ENCODE peak calls at places on chromosomes 7 and 10, in nine cellular contexts. N is WTC11; H is kidney glomerular epithelial cell; M is amniotic epithelial cell; A is HL-60; F is activated CD4-positive, alpha-beta T cell treated with anti-CD3 and anti-CD28 coated beads, Interleukin-2, amount 50 U/mL, for 24 hours; U is right cardiac atrium; K is fibroblast of pulmonary artery; G is HEK293T. I is an unnamed sample.

GRCh38 chr10:70074147-70074546 is 21.5 kb downstream of the MACROH2A2 start:
- DNase-seq in N (no peak), H (no peak), M (no peak), A (no peak), F (no peak), U (no peak), K (no peak), G (no peak), I (no peak)

GRCh38 chr10:94129393-94130130 is 135.8 kb downstream of the PLCE1 start:
- DNase-seq in N (no peak), H (peak), M (peak), A (no peak), F (no peak), U (peak), K (peak), G (no peak), I (peak)

GRCh38 chr10:103968441-103969391 is 1.8 kb downstream of the SLK start:
- DNase-seq in N (no peak), H (no peak), M (no peak), A (no peak), F (no peak), U (peak), K (peak), G (no peak), I (peak)

GRCh38 chr7:70698219-70698832 is 433.6 kb upstream of the GALNT17 start:
- DNase-seq in N (no peak), H (peak), M (peak), A (no peak), F (no peak), U (no peak), K (peak), G (peak), I (peak)

GRCh38 chr7:33129806-33130153 is 416 bp downstream of the BBS9 start:
- DNase-seq in N (no peak), H (no peak), M (no peak), A (no peak), F (no peak), U (no peak), K (no peak), G (no peak), I (no peak)

GRCh38 chr10:27857616-27858015 is 112.0 kb upstream of the MKX start:
- DNase-seq in N (no peak), H (no peak), M (no peak), A (no peak), F (no peak), U (no peak), K (no peak), G (no peak), I (no peak)

GRCh38 chr7:73738220-73738611 is 386 bp downstream of the ABHD11 start:
- DNase-seq in N (peak), H (peak), M (peak), A (peak), F (peak), U (no peak), K (peak), G (peak), I (peak)

GRCh38 chr7:79217976-79218626 is 235.4 kb downstream of the MAGI2 start:
- DNase-seq in N (no peak), H (no peak), M (no peak), A (no peak), F (no peak), U (no peak), K (no peak), G (no peak), I (no peak)

GRCh38 chr10:88232029-88232895 is 350.9 kb downstream of the RNLS start:
- DNase-seq in N (no peak), H (no peak), M (peak), A (peak), F (no peak), U (peak), K (peak), G (no peak), I (no peak)

GRCh38 chr7:126041472-126041871 is 1111.8 kb upstream of the POT1 start:
- DNase-seq in N (no peak), H (no peak), M (no peak), A (no peak), F (no peak), U (no peak), K (no peak), G (no peak), I (no peak)

GRCh38 chr10:29253096-29254029 is 35.5 kb upstream of the LYZL1 start:
- DNase-seq in N (no peak), H (no peak), M (no peak), A (no peak), F (no peak), U (peak), K (no peak), G (no peak), I (peak)

GRCh38 chr7:47253650-47254080 is 328.2 kb downstream of the TNS3 start:
- DNase-seq in N (no peak), H (peak), M (peak), A (no peak), F (no peak), U (peak), K (peak), G (peak), I (peak)

GRCh38 chr10:110857265-110858158 is 14.2 kb upstream of the PDCD4 start:
- DNase-seq in N (no peak), H (no peak), M (peak), A (peak), F (no peak), U (no peak), K (peak), G (no peak), I (peak)

I was measured in mesenchymal stem cell.